ENCODE peak calls at places on chromosomes 12 and 14, in five cellular contexts. W is H1, G is neuronal stem cell, J is mesenchymal stem cell, T is IMR-90. Z is an unnamed sample.

GRCh38 chr12:122896662-122897061 is 738 bp upstream of the VPS37B start:
- DNase-seq in G (no peak), W (no peak), J (no peak), T (no peak), Z (no peak)

GRCh38 chr14:69880051-69880487 is 853 bp downstream of the SMOC1 start:
- DNase-seq in W (no peak), G (no peak), T (peak), J (no peak), Z (no peak)

GRCh38 chr14:98953544-98954346 is 318.3 kb downstream of the BCL11B start:
- DNase-seq in T (no peak), W (peak), J (no peak), G (no peak), Z (peak)

GRCh38 chr12:54882074-54882473 is 27.8 kb downstream of the MUCL1 start:
- DNase-seq in J (no peak), W (no peak), G (no peak), T (no peak), Z (no peak)

GRCh38 chr12:91349451-91349850 is 166.8 kb upstream of the DCN start:
- DNase-seq in W (no peak), T (peak), G (no peak), J (no peak), Z (no peak)

GRCh38 chr12:52391618-52392002 is 6.2 kb upstream of the KRT84 start:
- DNase-seq in W (no peak), G (no peak), T (no peak), J (no peak), Z (no peak)

GRCh38 chr12:47403681-47404080 is 302.1 kb downstream of the RPAP3 start:
- DNase-seq in J (no peak), W (no peak), G (no peak), T (no peak), Z (no peak)

GRCh38 chr12:26226629-26227375 is 31.4 kb downstream of the SSPN start:
- DNase-seq in J (peak), T (no peak), W (peak), G (peak), Z (peak)

GRCh38 chr12:56230449-56231183 is 765 bp downstream of the SLC39A5 start:
- DNase-seq in W (no peak), J (no peak), G (no peak), T (no peak), Z (peak)

GRCh38 chr12:67048371-67048770 is 220.8 kb upstream of the CAND1 start:
- DNase-seq in W (no peak), J (no peak), T (no peak), G (no peak), Z (no peak)

GRCh38 chr14:60250318-60251035 is 1.5 kb downstream of the PPM1A start:
- DNase-seq in G (peak), T (peak), W (no peak), J (peak), Z (no peak)

GRCh38 chr14:102508410-102508773 is 1.2 kb downstream of the ANKRD9 start:
- DNase-seq in G (no peak), T (no peak), J (no peak), W (no peak), Z (no peak)

GRCh38 chr12:130394906-130395305 is 57.2 kb downstream of the PIWIL1 start:
- DNase-seq in G (no peak), T (no peak), J (no peak), W (no peak), Z (no peak)

GRCh38 chr14:24080888-24081738 is 9.8 kb downstream of the CPNE6 start:
- DNase-seq in G (no peak), T (no peak), J (peak), W (peak), Z (peak)

GRCh38 chr12:91529829-91530228 is 347.2 kb upstream of the DCN start:
- DNase-seq in T (no peak), J (no peak), W (no peak), G (no peak), Z (no peak)

GRCh38 chr12:28802706-28803438 is 346.2 kb upstream of the FAR2 start:
- DNase-seq in T (no peak), G (no peak), J (no peak), W (no peak), Z (no peak)

GRCh38 chr14:91394105-91395081 is 23.2 kb downstream of the CCDC88C start:
- DNase-seq in W (no peak), G (no peak), T (no peak), J (no peak), Z (no peak)

GRCh38 chr14:23535943-23536342 is 15.6 kb downstream of the ZFHX2 start:
- DNase-seq in W (no peak), T (no peak), G (no peak), J (no peak), Z (no peak)

GRCh38 chr12:51871126-51871525 is 16.8 kb upstream of the ANKRD33 start:
- DNase-seq in J (no peak), W (no peak), G (no peak), T (no peak), Z (no peak)

GRCh38 chr12:58916891-58917570 is 3.3 kb downstream of the LRIG3 start:
- DNase-seq in W (no peak), J (peak), T (peak), G (no peak), Z (no peak)

GRCh38 chr14:34212574-34212973 is 249.5 kb downstream of the SPTSSA start:
- DNase-seq in W (no peak), T (no peak), J (no peak), G (no peak), Z (no peak)

GRCh38 chr14:102591372-102591943 is 991 bp upstream of the RCOR1 start:
- DNase-seq in W (peak), G (no peak), T (peak), J (peak), Z (no peak)

GRCh38 chr12:50325890-50326391 is 42.6 kb upstream of the LIMA1 start:
- DNase-seq in T (no peak), G (no peak), W (no peak), J (no peak), Z (no peak)

GRCh38 chr14:23009939-23010718 is at the start of gene C14orf93:
- DNase-seq in G (peak), W (peak), J (peak), T (peak), Z (peak)

GRCh38 chr12:132600048-132601032 is 10.0 kb downstream of the LRCOL1 start:
- DNase-seq in G (no peak), W (peak), J (peak), T (peak), Z (peak)

GRCh38 chr12:80001562-80001961 is 66.7 kb upstream of the PPP1R12A start:
- DNase-seq in G (no peak), J (no peak), W (no peak), T (no peak), Z (no peak)

GRCh38 chr14:32986791-32987545 is 48.3 kb downstream of the NPAS3 start:
- DNase-seq in G (peak), W (no peak), T (no peak), J (peak), Z (no peak)

GRCh38 chr12:47832263-47832933 is 12.7 kb upstream of the HDAC7 start:
- DNase-seq in W (no peak), G (no peak), J (no peak), T (no peak), Z (no peak)

GRCh38 chr14:38197761-38198345 is 9.9 kb upstream of the SSTR1 start:
- DNase-seq in G (no peak), W (no peak), J (no peak), T (peak), Z (no peak)

GRCh38 chr14:101417434-101417833 is 143.9 kb upstream of the DIO3 start:
- DNase-seq in J (no peak), W (no peak), G (no peak), T (no peak), Z (no peak)

GRCh38 chr12:61993734-61994345 is 266.4 kb upstream of the USP15 start:
- DNase-seq in J (peak), G (peak), T (peak), W (no peak), Z (no peak)

GRCh38 chr12:116637589-116638165 is 78.5 kb downstream of the MAP1LC3B2 start:
- DNase-seq in T (no peak), J (no peak), W (no peak), G (no peak), Z (no peak)

GRCh38 chr14:35365130-35366047 is 39.2 kb downstream of the NFKBIA start:
- DNase-seq in G (no peak), T (peak), J (peak), W (no peak), Z (no peak)

GRCh38 chr14:104940526-104941150 is 16.0 kb downstream of the PLD4 start:
- DNase-seq in G (no peak), T (peak), J (no peak), W (no peak), Z (no peak)

GRCh38 chr14:54364555-54365415 is 32.0 kb upstream of the CDKN3 start:
- DNase-seq in T (peak), G (no peak), W (peak), J (peak), Z (no peak)

GRCh38 chr14:55333785-55334485 is 62.7 kb downstream of the FBXO34 start:
- DNase-seq in J (peak), T (peak), G (no peak), W (no peak), Z (no peak)

GRCh38 chr14:32075636-32076277 is 1.3 kb upstream of the ARHGAP5 start:
- DNase-seq in W (no peak), G (peak), J (peak), T (peak), Z (no peak)

GRCh38 chr14:85519661-85520305 is 10.2 kb upstream of the FLRT2 start:
- DNase-seq in G (no peak), J (no peak), W (no peak), T (no peak), Z (no peak)

GRCh38 chr14:49461529-49462401 is 124.4 kb downstream of the RPS29 start:
- DNase-seq in T (peak), W (no peak), J (peak), G (peak), Z (no peak)

GRCh38 chr12:113214938-113215400 is 6.3 kb upstream of the TPCN1 start:
- DNase-seq in G (no peak), W (no peak), J (peak), T (peak), Z (no peak)

GRCh38 chr12:19849208-19849607 is 409.9 kb downstream of the AEBP2 start:
- DNase-seq in W (no peak), G (no peak), T (no peak), J (peak), Z (no peak)

GRCh38 chr12:19846561-19846960 is 407.3 kb downstream of the AEBP2 start:
- DNase-seq in W (no peak), T (peak), G (no peak), J (peak), Z (no peak)

GRCh38 chr12:19850341-19851065 is 411.2 kb downstream of the AEBP2 start:
- DNase-seq in G (no peak), T (peak), J (peak), W (no peak), Z (no peak)

GRCh38 chr12:19848426-19848825 is 409.1 kb downstream of the AEBP2 start:
- DNase-seq in W (no peak), G (no peak), J (peak), T (no peak), Z (no peak)

DNA sequence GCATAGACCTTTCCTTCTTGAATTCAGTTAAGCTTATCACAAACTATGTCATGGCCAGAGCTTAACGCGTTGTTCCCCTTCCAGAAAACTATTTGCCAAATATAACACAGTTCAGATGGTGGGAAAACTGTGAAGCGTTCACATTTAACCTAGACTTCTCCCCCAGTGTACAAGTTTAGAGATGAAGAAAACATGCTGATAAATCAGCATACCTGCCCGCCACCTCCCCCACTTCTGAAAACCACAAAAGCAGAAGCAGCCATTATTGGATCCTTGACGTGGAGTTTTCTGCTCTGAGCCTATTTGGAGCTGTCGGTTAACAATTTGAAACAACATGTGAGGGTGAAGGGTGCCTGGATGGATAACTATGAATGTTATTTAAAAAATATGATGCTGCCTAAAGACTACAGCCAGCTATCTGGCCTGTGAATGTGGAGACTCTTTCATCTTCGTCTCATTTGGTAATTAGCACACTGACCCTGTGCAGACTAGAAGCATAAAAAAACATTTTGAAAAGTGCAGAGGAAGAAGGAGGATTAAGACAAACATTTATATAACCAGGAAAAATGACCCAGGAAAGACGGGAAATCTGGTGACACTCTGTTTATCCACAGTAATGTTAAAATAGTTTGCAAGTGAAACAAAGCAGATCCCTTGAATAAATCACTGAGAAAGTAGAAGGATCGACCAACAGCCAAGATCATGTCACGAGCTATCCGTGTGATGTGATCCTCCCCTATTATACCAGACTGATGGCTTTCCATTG is 408.2 kb downstream of the AEBP2 start:
- DNase-seq in G (no peak), J (peak), T (peak), W (no peak), Z (no peak)
- H2AFZ ChIP-seq in G (peak), J (no peak), T (peak), W (no peak), Z (no peak)

GRCh38 chr12:42696424-42697149 is 107.0 kb upstream of the PRICKLE1 start:
- DNase-seq in J (peak), T (peak), G (no peak), W (no peak), Z (no peak)
- H2BK15ac ChIP-seq in J (no peak), T (no peak), G (no peak), W (no peak), Z (no peak)

GRCh38 chr14:74437654-74438053 is 11.6 kb upstream of the SYNDIG1L start:
- DNase-seq in G (no peak), J (peak), W (peak), T (no peak), Z (no peak)

GRCh38 chr14:74444866-74445265 is 18.9 kb upstream of the SYNDIG1L start:
- DNase-seq in J (no peak), W (no peak), T (no peak), G (no peak), Z (peak)

GRCh38 chr14:74442757-74443156 is 16.7 kb upstream of the SYNDIG1L start:
- DNase-seq in W (no peak), G (no peak), T (no peak), J (no peak), Z (no peak)

GRCh38 chr14:74438351-74438915 is 12.4 kb upstream of the SYNDIG1L start:
- DNase-seq in J (no peak), T (no peak), W (peak), G (no peak), Z (no peak)

DNA sequence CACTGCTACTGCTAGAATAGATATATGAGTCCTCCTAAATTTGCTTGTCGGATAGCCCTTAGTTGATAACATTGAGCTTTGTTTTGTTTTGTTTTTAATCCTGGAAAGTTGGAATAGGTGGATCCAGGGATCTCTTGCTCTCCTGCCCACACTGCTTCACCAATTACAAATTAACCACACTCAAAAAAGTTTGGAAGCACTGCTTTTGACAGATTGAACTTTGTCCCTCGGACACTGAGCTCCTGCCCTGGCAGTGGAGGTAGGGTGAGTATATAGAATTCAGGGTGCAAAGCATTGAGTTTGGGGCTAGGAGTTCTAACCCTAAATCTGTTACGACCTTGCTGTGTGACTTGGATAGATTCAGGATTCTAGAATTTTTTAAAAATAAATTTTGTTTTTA is 15.1 kb upstream of the SYNDIG1L start:
- DNase-seq in J (no peak), W (peak), G (no peak), T (no peak), Z (peak)
- H2BK120ac ChIP-seq in J (no peak), W (no peak), G (no peak), T (no peak), Z (no peak)

GRCh38 chr14:95679148-95679547 is 7.1 kb upstream of the TCL1B start:
- DNase-seq in T (no peak), J (no peak), G (no peak), W (no peak), Z (no peak)

GRCh38 chr14:95677168-95677835 is 8.9 kb upstream of the TCL1B start:
- DNase-seq in T (no peak), J (no peak), G (no peak), W (no peak), Z (no peak)

GRCh38 chr14:95681153-95681552 is 5.1 kb upstream of the TCL1B start:
- DNase-seq in T (no peak), W (no peak), J (no peak), G (no peak), Z (no peak)

GRCh38 chr14:95683793-95684192 is 2.4 kb upstream of the TCL1B start:
- DNase-seq in J (no peak), T (no peak), W (peak), G (no peak), Z (peak)

DNA sequence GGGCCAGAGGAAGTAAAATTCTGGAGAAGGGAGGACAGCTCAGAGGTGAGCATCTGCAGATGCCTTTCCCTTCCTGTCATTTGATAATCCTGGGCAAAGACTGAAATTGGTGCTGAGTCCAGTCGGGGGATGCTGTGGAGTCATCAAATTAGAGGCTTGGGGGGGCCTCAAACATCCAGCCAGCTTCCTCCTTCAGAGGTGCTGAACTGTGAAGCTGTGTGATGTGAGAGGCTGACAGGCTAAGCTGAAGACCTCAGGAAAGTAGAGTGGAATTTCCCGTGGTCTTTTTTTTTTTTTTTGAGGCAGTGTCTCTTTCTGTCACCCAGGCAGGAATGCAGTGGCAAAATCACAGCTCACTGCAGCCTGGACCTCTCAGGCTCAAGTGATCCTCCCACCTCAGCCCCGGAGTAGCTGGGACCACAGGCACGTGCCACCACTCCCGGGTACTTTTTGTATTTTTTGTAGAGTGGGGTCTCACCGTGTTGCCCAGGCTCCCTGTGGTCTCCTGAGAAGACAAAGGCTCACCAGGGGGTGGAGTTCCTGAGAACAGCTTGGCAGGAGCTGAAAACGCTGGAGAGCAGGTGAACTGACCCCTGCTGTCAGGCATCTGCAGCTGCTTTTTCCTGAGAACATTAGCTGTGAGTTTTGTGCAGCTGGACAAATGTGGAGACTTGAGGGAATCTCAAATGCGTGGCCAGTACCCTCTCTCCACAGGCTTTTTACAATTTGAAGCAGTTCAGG is 6.1 kb upstream of the TCL1B start:
- DNase-seq in T (no peak), J (no peak), G (no peak), W (no peak), Z (peak)
- H2AFZ ChIP-seq in T (no peak), J (no peak), G (no peak), W (no peak), Z (no peak)

GRCh38 chr12:69062838-69063237 is 129.9 kb upstream of the CPM start:
- DNase-seq in J (no peak), T (peak), G (no peak), W (no peak), Z (no peak)
- H2BK15ac ChIP-seq in J (no peak), T (no peak), G (no peak), W (no peak), Z (no peak)

GRCh38 chr14:45785240-45785639 is 532.2 kb upstream of the MIS18BP1 start:
- DNase-seq in G (no peak), T (no peak), W (no peak), J (no peak), Z (no peak)

GRCh38 chr14:45787167-45787566 is 534.2 kb upstream of the MIS18BP1 start:
- DNase-seq in G (no peak), T (no peak), J (no peak), W (no peak), Z (no peak)

GRCh38 chr14:45790293-45790692 is 537.3 kb upstream of the MIS18BP1 start:
- DNase-seq in G (no peak), W (no peak), T (no peak), J (no peak), Z (no peak)

DNA sequence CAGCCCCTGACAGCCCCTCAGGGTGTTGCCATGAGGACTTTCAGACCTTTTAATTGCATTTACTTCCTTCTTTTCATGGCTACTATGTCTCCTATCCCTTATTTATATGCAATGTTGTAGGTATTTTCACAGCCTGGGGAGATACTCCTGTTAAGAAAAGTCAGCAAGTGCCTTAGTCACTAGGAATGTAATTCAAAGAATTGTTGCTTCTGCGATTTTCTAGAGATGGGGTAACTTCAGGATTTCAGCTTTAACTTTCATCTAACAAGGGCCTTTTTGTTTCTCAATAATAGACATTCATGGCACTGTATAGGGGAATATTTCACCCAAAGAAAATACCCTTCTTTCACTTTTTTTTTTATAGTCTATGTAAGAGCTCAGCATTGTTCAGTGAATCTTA is 533.3 kb upstream of the MIS18BP1 start:
- DNase-seq in W (no peak), T (no peak), J (no peak), G (no peak), Z (no peak)
- H2BK120ac ChIP-seq in W (no peak), T (no peak), J (no peak), G (no peak), Z (no peak)

GRCh38 chr14:47674148-47674545 is 1.3 kb downstream of the MDGA2 start:
- DNase-seq in W (peak), J (peak), G (no peak), T (no peak), Z (peak)
- H2AFZ ChIP-seq in W (peak), J (no peak), G (peak), T (peak), Z (no peak)

GRCh38 chr12:14256555-14257169 is 108.8 kb upstream of the ATF7IP start:
- DNase-seq in W (peak), J (peak), G (peak), T (peak), Z (peak)
- H2BK15ac ChIP-seq in W (peak), J (no peak), G (no peak), T (peak), Z (no peak)

Z was measured in H9.